ENCODE peak calls at places on chromosomes 12 and 14, in four cellular contexts. One of them, this sample, is unnamed.

GRCh38 chr14:50521912-50522341 is 10.4 kb downstream of the MAP4K5 start:
- DNase-seq in IMR-90: peak; percentile 62
- DNase-seq in endothelial cell of umbilical vein: peak; percentile 49
- DNase-seq in K562: no peak
- DNase-seq in this sample: no peak

GRCh38 chr14:69997849-69998248 is 118.6 kb downstream of the SMOC1 start:
- DNase-seq in IMR-90: peak; percentile 96
- DNase-seq in endothelial cell of umbilical vein: peak; percentile 83
- DNase-seq in K562: no peak
- DNase-seq in this sample: no peak

GRCh38 chr12:99670635-99671034 is 23.1 kb downstream of the GARIN6 start:
- DNase-seq in IMR-90: peak; percentile 4
- DNase-seq in endothelial cell of umbilical vein: no peak
- DNase-seq in K562: no peak
- DNase-seq in this sample: no peak

GRCh38 chr14:65169351-65169750 is 67.0 kb upstream of the MAX start:
- DNase-seq in IMR-90: peak; percentile 89
- DNase-seq in endothelial cell of umbilical vein: no peak
- DNase-seq in K562: no peak
- DNase-seq in this sample: no peak

GRCh38 chr12:18224745-18225144 is 36.6 kb upstream of the PIK3C2G start:
- DNase-seq in IMR-90: peak; percentile 5
- DNase-seq in endothelial cell of umbilical vein: no peak
- DNase-seq in K562: no peak
- DNase-seq in this sample: no peak

GRCh38 chr12:52231305-52232232 is 1.5 kb upstream of the KRT7 start:
- DNase-seq in IMR-90: no peak
- DNase-seq in endothelial cell of umbilical vein: no peak
- DNase-seq in K562: no peak
- DNase-seq in this sample: no peak

GRCh38 chr12:59937148-59937547 is 341.3 kb downstream of the SLC16A7 start:
- DNase-seq in IMR-90: no peak
- DNase-seq in endothelial cell of umbilical vein: no peak
- DNase-seq in K562: no peak
- DNase-seq in this sample: no peak

GRCh38 chr12:42705863-42706262 is 116.3 kb upstream of the PRICKLE1 start:
- DNase-seq in IMR-90: peak; percentile 95
- DNase-seq in endothelial cell of umbilical vein: peak; percentile 90
- DNase-seq in K562: no peak
- DNase-seq in this sample: no peak

GRCh38 chr12:3291939-3292338 is 199.1 kb upstream of the PRMT8 start:
- DNase-seq in IMR-90: no peak
- DNase-seq in endothelial cell of umbilical vein: no peak
- DNase-seq in K562: no peak
- DNase-seq in this sample: no peak

GRCh38 chr12:1197264-1198018 is 206.4 kb downstream of the ERC1 start:
- DNase-seq in IMR-90: peak; percentile 57
- DNase-seq in endothelial cell of umbilical vein: no peak
- DNase-seq in K562: no peak
- DNase-seq in this sample: peak; percentile 86

GRCh38 chr12:85422766-85423165 is 142.7 kb downstream of the ALX1 start:
- DNase-seq in IMR-90: no peak
- DNase-seq in endothelial cell of umbilical vein: no peak
- DNase-seq in K562: no peak
- DNase-seq in this sample: no peak

DNA sequence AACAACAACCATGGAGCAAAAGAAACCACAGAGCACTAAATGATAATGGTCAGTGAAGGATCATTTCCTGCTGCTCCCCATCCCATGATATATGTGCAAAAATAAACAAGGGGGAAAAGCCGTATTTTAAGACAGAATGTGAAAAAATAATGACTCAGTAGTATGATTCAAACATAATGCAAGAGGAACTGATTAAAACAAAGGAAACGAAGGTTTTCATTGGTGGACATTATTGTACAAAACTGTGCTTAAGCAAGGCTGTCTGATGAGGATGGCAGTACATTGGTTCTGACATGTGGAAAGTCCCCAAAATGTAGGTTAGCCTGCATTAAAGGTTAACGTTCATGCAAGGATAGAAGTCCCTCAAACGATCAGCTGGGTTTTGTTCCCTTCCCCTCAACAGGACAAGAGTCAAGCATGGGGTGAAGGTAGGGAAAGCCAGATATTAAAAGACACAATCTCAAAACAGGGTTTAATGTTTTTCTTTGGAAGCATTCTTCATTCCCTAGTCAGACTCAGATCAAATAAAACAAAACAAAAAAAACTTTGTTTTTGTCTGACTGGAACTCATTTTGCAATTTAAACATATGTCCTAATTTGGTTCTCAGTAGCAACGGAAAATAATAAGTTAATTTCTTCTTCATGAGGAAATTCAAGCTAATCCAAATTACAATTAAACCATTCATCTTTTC is 26.2 kb upstream of the PTGDR start:
- DNase-seq in IMR-90: peak; percentile 89
- DNase-seq in endothelial cell of umbilical vein: no peak
- DNase-seq in K562: no peak
- DNase-seq in this sample: no peak
- H2AFZ ChIP-seq in IMR-90: peak overlapping the region; percentile 80
- H2AFZ ChIP-seq in endothelial cell of umbilical vein: peak overlapping the region; percentile 70
- H2AFZ ChIP-seq in K562: no peak overlapping the region
- H2AFZ ChIP-seq in this sample: no peak overlapping the region

GRCh38 chr12:124631681-124632080 is 64.3 kb upstream of the NCOR2 start:
- DNase-seq in IMR-90: no peak
- DNase-seq in endothelial cell of umbilical vein: no peak
- DNase-seq in K562: no peak
- DNase-seq in this sample: no peak

GRCh38 chr12:124629799-124630198 is 62.4 kb upstream of the NCOR2 start:
- DNase-seq in IMR-90: no peak
- DNase-seq in endothelial cell of umbilical vein: no peak
- DNase-seq in K562: no peak
- DNase-seq in this sample: no peak

GRCh38 chr12:124630791-124631313 is 63.4 kb upstream of the NCOR2 start:
- DNase-seq in IMR-90: no peak
- DNase-seq in endothelial cell of umbilical vein: no peak
- DNase-seq in K562: no peak
- DNase-seq in this sample: no peak

GRCh38 chr12:124626841-124627502 is 59.6 kb upstream of the NCOR2 start:
- DNase-seq in IMR-90: peak; percentile 43
- DNase-seq in endothelial cell of umbilical vein: peak; percentile 79
- DNase-seq in K562: no peak
- DNase-seq in this sample: no peak

DNA sequence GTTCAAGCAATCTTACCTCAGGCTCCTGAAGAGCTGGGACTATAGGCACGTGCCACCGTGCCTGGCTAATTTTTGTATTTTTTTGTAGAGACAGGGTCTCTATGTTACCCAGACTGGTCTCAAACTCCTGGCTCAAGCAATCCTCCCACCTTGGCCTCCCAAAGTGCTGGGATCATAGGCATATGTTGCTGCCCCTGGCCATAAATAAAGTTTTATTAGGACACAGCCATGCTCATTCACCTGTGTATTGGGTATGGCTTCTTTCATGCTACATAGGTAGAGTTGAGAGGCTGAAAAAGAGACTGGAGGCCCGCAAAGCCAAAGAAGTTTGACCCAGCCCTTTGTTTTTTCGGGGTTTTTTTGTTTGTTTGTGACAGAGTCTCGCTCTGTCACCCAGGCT is 61.7 kb upstream of the NCOR2 start:
- DNase-seq in IMR-90: no peak
- DNase-seq in endothelial cell of umbilical vein: no peak
- DNase-seq in K562: no peak
- DNase-seq in this sample: no peak
- H3K9me1 ChIP-seq in IMR-90: peaks cover 11% of the 10 kb centered on the region
- H3K9me1 ChIP-seq in endothelial cell of umbilical vein: no peaks in the 10 kb centered on the region
- H3K9me1 ChIP-seq in K562: no peaks in the 10 kb centered on the region
- H3K9me1 ChIP-seq in this sample: no peaks in the 10 kb centered on the region

DNA sequence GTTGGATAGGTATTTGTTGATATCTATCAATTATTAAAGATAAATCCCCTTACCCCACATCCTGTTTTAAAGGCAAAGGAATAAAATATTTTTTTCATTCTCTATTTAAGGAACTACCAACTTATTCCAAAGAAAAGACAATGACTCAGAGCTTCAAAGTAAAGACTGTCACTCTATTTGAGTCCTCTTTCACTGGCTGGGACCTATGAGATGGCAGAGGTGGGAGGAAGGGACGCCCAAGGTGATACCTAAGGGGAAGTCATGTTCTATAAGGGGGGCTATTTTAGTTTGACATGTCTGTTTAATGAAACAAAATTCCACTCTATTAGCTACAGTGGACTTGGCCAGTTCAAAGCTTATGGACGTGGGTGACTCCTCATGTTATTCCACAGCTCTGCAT is 209.6 kb downstream of the CALM1 start:
- DNase-seq in IMR-90: no peak
- DNase-seq in endothelial cell of umbilical vein: no peak
- DNase-seq in K562: no peak
- DNase-seq in this sample: no peak
- H3K4me3 ChIP-seq in IMR-90: no peak overlapping the region
- H3K4me3 ChIP-seq in endothelial cell of umbilical vein: no peak overlapping the region
- H3K4me3 ChIP-seq in K562: no peak overlapping the region
- H3K4me3 ChIP-seq in this sample: no peak overlapping the region

GRCh38 chr14:94079891-94080605 is 954 bp downstream of the DDX24 start:
- DNase-seq in IMR-90: peak; percentile 42
- DNase-seq in endothelial cell of umbilical vein: peak; percentile 54
- DNase-seq in K562: no peak
- DNase-seq in this sample: no peak
- H2AFZ ChIP-seq in IMR-90: peak overlapping the region; percentile 91
- H2AFZ ChIP-seq in endothelial cell of umbilical vein: peak overlapping the region; percentile 72
- H2AFZ ChIP-seq in K562: no peak overlapping the region
- H2AFZ ChIP-seq in this sample: no peak overlapping the region

DNA sequence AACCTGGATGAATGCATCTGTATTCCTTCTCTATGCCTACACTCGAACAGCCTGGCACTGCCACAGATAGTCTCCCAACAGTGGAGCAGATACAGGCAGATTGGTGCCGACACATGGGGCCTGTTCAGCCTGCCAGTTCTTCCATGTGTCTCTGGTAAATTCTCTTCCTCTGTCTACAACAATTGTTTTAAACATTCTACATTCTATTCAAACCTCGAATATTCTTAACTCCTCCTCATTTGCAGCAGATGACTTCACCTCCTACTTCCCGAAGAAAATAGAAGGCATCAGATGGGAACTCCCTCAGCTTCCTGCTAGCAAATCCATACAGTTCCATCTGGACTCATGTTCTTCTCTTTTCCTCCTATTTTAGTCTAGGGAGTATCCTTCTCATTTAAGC is 43.1 kb upstream of the OTOGL start:
- DNase-seq in IMR-90: no peak
- DNase-seq in endothelial cell of umbilical vein: peak; percentile 75
- DNase-seq in K562: no peak
- DNase-seq in this sample: no peak
- H3K9me1 ChIP-seq in IMR-90: peaks cover 2% of the 10 kb centered on the region
- H3K9me1 ChIP-seq in endothelial cell of umbilical vein: no peaks in the 10 kb centered on the region
- H3K9me1 ChIP-seq in K562: no peaks in the 10 kb centered on the region
- H3K9me1 ChIP-seq in this sample: no peaks in the 10 kb centered on the region

GRCh38 chr12:62859203-62859799 is 75.6 kb downstream of the PPM1H start:
- DNase-seq in IMR-90: no peak
- DNase-seq in endothelial cell of umbilical vein: no peak
- DNase-seq in K562: no peak
- DNase-seq in this sample: no peak

GRCh38 chr12:62861586-62861985 is 73.4 kb downstream of the PPM1H start:
- DNase-seq in IMR-90: no peak
- DNase-seq in endothelial cell of umbilical vein: no peak
- DNase-seq in K562: no peak
- DNase-seq in this sample: no peak

GRCh38 chr12:62862259-62862881 is 72.6 kb downstream of the PPM1H start:
- DNase-seq in IMR-90: peak; percentile 57
- DNase-seq in endothelial cell of umbilical vein: peak; percentile 48
- DNase-seq in K562: no peak
- DNase-seq in this sample: no peak

GRCh38 chr12:62860501-62861156 is 74.3 kb downstream of the PPM1H start:
- DNase-seq in IMR-90: peak; percentile 43
- DNase-seq in endothelial cell of umbilical vein: no peak
- DNase-seq in K562: no peak
- DNase-seq in this sample: no peak

DNA sequence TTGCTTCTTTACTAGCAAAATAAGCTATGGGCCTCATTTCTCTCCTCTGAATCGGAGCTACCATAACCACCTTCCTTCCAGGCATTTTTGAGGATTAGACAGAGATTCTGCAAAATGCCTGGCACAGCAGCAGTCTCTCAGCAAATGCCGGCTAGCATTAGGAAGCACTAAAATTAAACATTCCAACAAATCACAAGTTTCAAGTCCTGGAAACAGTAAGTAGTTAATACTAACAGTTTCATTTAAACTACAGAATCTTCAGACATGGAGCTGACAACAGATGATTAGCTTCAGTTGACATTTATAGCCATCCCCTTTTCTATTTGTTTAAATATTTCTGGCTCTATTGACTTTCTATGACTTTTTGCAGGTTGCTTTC is 73.8 kb downstream of the PPM1H start:
- DNase-seq in IMR-90: no peak
- DNase-seq in endothelial cell of umbilical vein: no peak
- DNase-seq in K562: no peak
- DNase-seq in this sample: no peak
- H3K4me3 ChIP-seq in IMR-90: no peak overlapping the region
- H3K4me3 ChIP-seq in endothelial cell of umbilical vein: no peak overlapping the region
- H3K4me3 ChIP-seq in K562: no peak overlapping the region
- H3K4me3 ChIP-seq in this sample: no peak overlapping the region

DNA sequence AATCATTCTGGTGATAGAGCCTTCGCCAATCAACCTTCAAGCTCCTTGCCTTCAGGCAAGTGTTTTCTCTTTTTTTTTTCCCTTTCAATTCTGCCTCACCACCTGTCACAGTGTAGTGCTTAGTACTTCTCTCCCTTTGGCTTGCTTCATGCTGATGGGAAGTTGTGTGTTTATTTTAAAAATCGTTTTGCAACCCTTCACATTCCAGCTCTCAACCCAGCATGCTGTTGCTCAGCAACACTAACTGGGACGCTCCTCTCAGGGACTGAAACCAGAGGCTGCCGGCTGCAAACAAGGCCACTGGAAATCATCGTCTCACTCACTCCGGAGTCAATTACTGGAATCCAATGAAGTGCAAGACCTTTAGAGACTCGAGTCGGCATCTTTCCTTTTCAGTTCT is 342.7 kb downstream of the PRKD1 start:
- DNase-seq in IMR-90: peak; percentile 94
- DNase-seq in endothelial cell of umbilical vein: peak; percentile 37
- DNase-seq in K562: no peak
- DNase-seq in this sample: no peak
- H2AFZ ChIP-seq in IMR-90: no peak overlapping the region
- H2AFZ ChIP-seq in endothelial cell of umbilical vein: peak overlapping the region; percentile 32
- H2AFZ ChIP-seq in K562: no peak overlapping the region
- H2AFZ ChIP-seq in this sample: no peak overlapping the region